ENCODE peak calls at places on chromosomes 16 and 17, in eight cellular contexts. A, W, Y, J, P, Q, B and C are unnamed samples.

GRCh38 chr16:81511371-81511770 is 66.8 kb downstream of the CMIP start:
- DNase-seq in A (no peak), W (peak), Y (no peak), J (no peak), P (no peak), Q (no peak), B (peak), C (no peak)

GRCh38 chr17:57021226-57021940 is 43.5 kb downstream of the SCPEP1 start:
- DNase-seq in A (no peak), W (no peak), Y (no peak), J (no peak), P (no peak), Q (no peak), B (no peak), C (peak)

GRCh38 chr16:15636392-15636873 is 6.5 kb downstream of the MARF1 start:
- DNase-seq in A (no peak), W (no peak), Y (no peak), J (no peak), P (no peak), Q (no peak), B (no peak), C (no peak)

GRCh38 chr16:78307824-78308528 is 208.5 kb downstream of the WWOX start:
- DNase-seq in A (no peak), W (no peak), Y (no peak), J (no peak), P (no peak), Q (no peak), B (no peak), C (peak)

GRCh38 chr17:40038882-40039513 is 15.2 kb downstream of the MED24 start:
- DNase-seq in A (peak), W (peak), Y (no peak), J (no peak), P (peak), Q (no peak), B (no peak), C (peak)

GRCh38 chr16:81583893-81584705 is 139.5 kb downstream of the CMIP start:
- DNase-seq in A (peak), W (peak), Y (no peak), J (no peak), P (no peak), Q (no peak), B (no peak), C (peak)

GRCh38 chr16:49127103-49127502 is 154.5 kb downstream of the CBLN1 start:
- DNase-seq in A (no peak), W (no peak), Y (no peak), J (no peak), P (no peak), Q (peak), B (no peak), C (no peak)

GRCh38 chr17:78973196-78973595 is 6.5 kb downstream of the LGALS3BP start:
- DNase-seq in A (no peak), W (no peak), Y (no peak), J (no peak), P (no peak), Q (no peak), B (no peak), C (no peak)

GRCh38 chr17:27939489-27940465 is 46.6 kb upstream of the LYRM9 start:
- DNase-seq in A (no peak), W (no peak), Y (no peak), J (no peak), P (no peak), Q (peak), B (no peak), C (no peak)

GRCh38 chr16:71775949-71776348 is 32.7 kb downstream of the AP1G1 start:
- DNase-seq in A (no peak), W (no peak), Y (no peak), J (no peak), P (no peak), Q (no peak), B (no peak), C (no peak)

GRCh38 chr16:23414731-23415130 is 38.3 kb downstream of the COG7 start:
- DNase-seq in A (no peak), W (no peak), Y (no peak), J (no peak), P (no peak), Q (no peak), B (no peak), C (no peak)

GRCh38 chr16:75138636-75139035 is 9.7 kb upstream of the ZFP1 start:
- DNase-seq in A (no peak), W (peak), Y (no peak), J (no peak), P (no peak), Q (no peak), B (no peak), C (no peak)

GRCh38 chr17:58334661-58335060 is 6.1 kb upstream of the TSPOAP1 start:
- DNase-seq in A (peak), W (no peak), Y (no peak), J (no peak), P (no peak), Q (no peak), B (no peak), C (no peak)

GRCh38 chr17:44222112-44222869 is 2.8 kb upstream of the UBTF start:
- DNase-seq in A (peak), W (peak), Y (no peak), J (peak), P (peak), Q (peak), B (no peak), C (peak)

GRCh38 chr16:2028620-2029220 is 2.0 kb downstream of the NHERF2 start:
- DNase-seq in A (no peak), W (no peak), Y (no peak), J (no peak), P (no peak), Q (no peak), B (no peak), C (peak)

GRCh38 chr17:17780941-17781590 is 55.7 kb downstream of the SREBF1 start:
- DNase-seq in A (no peak), W (peak), Y (no peak), J (no peak), P (peak), Q (peak), B (peak), C (peak)

GRCh38 chr16:28496844-28497243 is 2.4 kb downstream of the APOBR start:
- DNase-seq in A (no peak), W (no peak), Y (no peak), J (no peak), P (no peak), Q (no peak), B (no peak), C (no peak)

GRCh38 chr16:50121721-50122445 is 31.2 kb upstream of the TENT4B start:
- DNase-seq in A (no peak), W (no peak), Y (no peak), J (no peak), P (no peak), Q (no peak), B (no peak), C (no peak)

GRCh38 chr17:64388961-64389565 is 1.6 kb downstream of the PECAM1 start:
- DNase-seq in A (no peak), W (no peak), Y (no peak), J (no peak), P (no peak), Q (no peak), B (no peak), C (no peak)

GRCh38 chr16:66357523-66357928 is 9.0 kb upstream of the CDH5 start:
- DNase-seq in A (peak), W (peak), Y (no peak), J (peak), P (peak), Q (peak), B (peak), C (peak)

GRCh38 chr17:28071891-28072606 is 29.6 kb downstream of the NLK start:
- DNase-seq in A (no peak), W (no peak), Y (no peak), J (no peak), P (no peak), Q (peak), B (no peak), C (no peak)

GRCh38 chr16:84367750-84368320 is 503 bp upstream of the ATP2C2 start:
- DNase-seq in A (no peak), W (no peak), Y (no peak), J (no peak), P (no peak), Q (no peak), B (no peak), C (peak)

GRCh38 chr17:7927596-7927995 is 2.1 kb downstream of the KCNAB3 start:
- DNase-seq in A (no peak), W (no peak), Y (no peak), J (no peak), P (no peak), Q (no peak), B (no peak), C (no peak)

GRCh38 chr16:30805370-30806169 is 18.6 kb upstream of the ZNF629 start:
- DNase-seq in A (peak), W (peak), Y (peak), J (peak), P (peak), Q (no peak), B (peak), C (peak)

GRCh38 chr17:39231587-39232551 is 6.1 kb upstream of the STAC2 start:
- DNase-seq in A (peak), W (peak), Y (peak), J (no peak), P (no peak), Q (peak), B (no peak), C (peak)

GRCh38 chr17:7019839-7020519 is 2.9 kb upstream of the BCL6B start:
- DNase-seq in A (peak), W (peak), Y (no peak), J (no peak), P (no peak), Q (no peak), B (no peak), C (peak)

GRCh38 chr16:2470603-2471015 is 488 bp upstream of the NTN3 start:
- DNase-seq in A (no peak), W (no peak), Y (no peak), J (no peak), P (no peak), Q (peak), B (no peak), C (peak)